ENCODE peak calls at places on chromosome 16, in six cellular contexts. Y, E, V, J, Z and G are unnamed samples. For H3K9me3, the result is how much of the 10 kb centered on the place peaks cover.

GRCh38 chr16:46706642-46707041 is 17.2 kb downstream of the ORC6 start:
- DNase-seq in Y (no peak), E (no peak), V (no peak), J (no peak), Z (no peak), G (no peak)

GRCh38 chr16:17829826-17830225 is 359.1 kb upstream of the XYLT1 start:
- DNase-seq in Y (no peak), E (no peak), V (no peak), J (no peak), Z (no peak), G (no peak)

GRCh38 chr16:87582221-87582965 is 19.9 kb upstream of the JPH3 start:
- DNase-seq in Y (no peak), E (peak), V (no peak), J (peak), Z (peak), G (no peak)

GRCh38 chr16:23785842-23786241 is 31.0 kb downstream of the CHP2 start:
- DNase-seq in Y (no peak), E (no peak), V (no peak), J (no peak), Z (no peak), G (no peak)

GRCh38 chr16:88957887-88958577 is 19.0 kb downstream of the CBFA2T3 start:
- DNase-seq in Y (no peak), E (no peak), V (no peak), J (peak), Z (peak), G (no peak)

GRCh38 chr16:8103649-8104289 is 486.5 kb downstream of the TMEM114 start:
- DNase-seq in Y (no peak), E (no peak), V (no peak), J (no peak), Z (no peak), G (no peak)

GRCh38 chr16:64951681-64952080 is 170.2 kb downstream of the CDH11 start:
- DNase-seq in Y (no peak), E (no peak), V (no peak), J (no peak), Z (no peak), G (no peak)

GRCh38 chr16:12575288-12575687 is 228.4 kb downstream of the CPPED1 start:
- DNase-seq in Y (no peak), E (no peak), V (no peak), J (no peak), Z (no peak), G (no peak)

GRCh38 chr16:77873066-77873465 is 84.7 kb downstream of the VAT1L start:
- DNase-seq in Y (no peak), E (no peak), V (no peak), J (no peak), Z (no peak), G (no peak)

GRCh38 chr16:66130296-66130910 is 236.1 kb upstream of the CDH5 start:
- DNase-seq in Y (no peak), E (no peak), V (no peak), J (no peak), Z (no peak), G (no peak)

GRCh38 chr16:24993722-24994686 is 21.2 kb downstream of the ARHGAP17 start:
- DNase-seq in Y (no peak), E (no peak), V (peak), J (no peak), Z (no peak), G (no peak)

GRCh38 chr16:30997887-30998711 is 12.3 kb downstream of the STX1B start:
- DNase-seq in Y (no peak), E (no peak), V (peak), J (no peak), Z (no peak), G (no peak)

GRCh38 chr16:87352818-87353217 is 30.8 kb downstream of the FBXO31 start:
- DNase-seq in Y (no peak), E (no peak), V (no peak), J (peak), Z (no peak), G (no peak)

GRCh38 chr16:88710556-88710955 is 4.3 kb downstream of the CTU2 start:
- DNase-seq in Y (no peak), E (no peak), V (no peak), J (no peak), Z (no peak), G (no peak)

GRCh38 chr16:54239441-54239840 is 47.1 kb downstream of the IRX3 start:
- DNase-seq in Y (no peak), E (peak), V (no peak), J (no peak), Z (peak), G (no peak)

GRCh38 chr16:89688395-89688794 is 1.9 kb downstream of the CDK10 start:
- DNase-seq in Y (no peak), E (no peak), V (peak), J (no peak), Z (no peak), G (no peak)

GRCh38 chr16:4157376-4157825 is 41.2 kb upstream of the ADCY9 start:
- DNase-seq in Y (no peak), E (no peak), V (peak), J (no peak), Z (no peak), G (no peak)

GRCh38 chr16:13936596-13937081 is 16.7 kb downstream of the ERCC4 start:
- DNase-seq in Y (no peak), E (peak), V (peak), J (no peak), Z (peak), G (no peak)

GRCh38 chr16:47008174-47008573 is 34.7 kb upstream of the DNAJA2 start:
- DNase-seq in Y (no peak), E (no peak), V (no peak), J (no peak), Z (no peak), G (no peak)

GRCh38 chr16:72475688-72476087 is 303.7 kb upstream of the PMFBP1 start:
- DNase-seq in Y (no peak), E (no peak), V (no peak), J (no peak), Z (no peak), G (no peak)

GRCh38 chr16:4962716-4963115 is 4.6 kb downstream of the SEC14L5 start:
- DNase-seq in Y (no peak), E (no peak), V (no peak), J (no peak), Z (no peak), G (no peak)

GRCh38 chr16:15894571-15895358 is 6.4 kb upstream of the CEP20 start:
- DNase-seq in Y (no peak), E (no peak), V (no peak), J (no peak), Z (no peak), G (no peak)

GRCh38 chr16:88645941-88646340 is 4.9 kb downstream of the CYBA start:
- DNase-seq in Y (no peak), E (no peak), V (no peak), J (peak), Z (no peak), G (no peak)

GRCh38 chr16:17775061-17775460 is 304.3 kb upstream of the XYLT1 start:
- DNase-seq in Y (no peak), E (no peak), V (no peak), J (no peak), Z (no peak), G (no peak)

GRCh38 chr16:9297437-9298113 is 206.1 kb downstream of the HAPSTR1 start:
- DNase-seq in Y (no peak), E (peak), V (peak), J (no peak), Z (no peak), G (no peak)
- TF ChIP-seq CTCF in Y (no peak), E (peak), V (peak), J (peak), Z (peak), G (no peak)

GRCh38 chr16:75072239-75072947 is 44.2 kb downstream of the LDHD start:
- DNase-seq in Y (no peak), E (no peak), V (no peak), J (no peak), Z (no peak), G (no peak)

GRCh38 chr16:75075688-75076268 is 40.8 kb downstream of the LDHD start:
- DNase-seq in Y (no peak), E (no peak), V (no peak), J (no peak), Z (no peak), G (no peak)

GRCh38 chr16:75074920-75075687 is 41.5 kb downstream of the LDHD start:
- DNase-seq in Y (peak), E (no peak), V (no peak), J (peak), Z (peak), G (peak)

GRCh38 chr16:75073551-75074414 is 42.8 kb downstream of the LDHD start:
- DNase-seq in Y (no peak), E (no peak), V (no peak), J (no peak), Z (no peak), G (no peak)

DNA sequence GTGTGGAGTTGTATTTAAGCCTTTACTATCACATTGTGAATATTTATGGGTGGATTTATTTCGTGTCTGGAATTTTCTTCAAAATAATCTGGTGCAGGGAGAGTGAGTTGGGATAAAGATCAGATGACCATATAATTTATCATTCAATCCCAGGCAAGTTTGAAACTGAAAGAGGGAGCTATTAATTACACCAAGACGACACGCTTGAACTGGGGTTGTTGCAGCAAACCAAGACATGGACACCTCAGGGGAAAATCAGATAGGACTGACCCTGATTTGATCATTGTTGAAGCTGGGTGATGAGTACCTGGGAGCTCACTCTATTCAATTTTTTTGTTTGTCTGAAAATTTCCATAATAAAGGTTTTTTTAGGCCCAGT is 42.2 kb downstream of the LDHD start:
- DNase-seq in Y (no peak), E (no peak), V (no peak), J (no peak), Z (no peak), G (no peak)
- H3K27ac ChIP-seq in Y (no peak), E (no peak), V (no peak), J (no peak), Z (peak), G (no peak)

DNA sequence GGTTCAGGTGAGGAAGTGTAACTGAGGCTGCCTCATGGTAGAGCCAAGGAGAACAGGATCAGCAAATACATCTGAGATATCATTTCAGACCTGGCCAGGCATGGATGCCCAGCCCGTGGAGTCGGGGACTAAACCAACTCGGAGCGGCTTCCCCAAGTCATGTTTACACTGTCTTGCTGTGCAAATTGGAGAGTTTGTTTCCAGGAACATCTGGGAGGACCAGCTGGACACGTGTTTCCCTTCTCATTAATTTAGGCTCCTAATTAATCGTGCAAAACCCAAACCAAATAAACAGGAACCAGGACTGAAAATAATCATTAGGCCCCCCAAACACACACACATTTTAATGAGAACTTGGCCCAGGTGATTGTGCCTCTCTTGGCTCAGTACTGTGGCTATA is 70.9 kb upstream of the SALL1 start:
- DNase-seq in Y (no peak), E (no peak), V (no peak), J (no peak), Z (no peak), G (no peak)
- H3K9me3 ChIP-seq in Y (under half), E (under half), V (under half), J (under half), Z (under half), G (under half)

GRCh38 chr16:84455031-84455430 is 49.4 kb downstream of the MEAK7 start:
- DNase-seq in Y (no peak), E (no peak), V (no peak), J (no peak), Z (no peak), G (no peak)
- TF ChIP-seq CTCF in Y (no peak), E (no peak), V (no peak), J (no peak), Z (no peak), G (no peak)

DNA sequence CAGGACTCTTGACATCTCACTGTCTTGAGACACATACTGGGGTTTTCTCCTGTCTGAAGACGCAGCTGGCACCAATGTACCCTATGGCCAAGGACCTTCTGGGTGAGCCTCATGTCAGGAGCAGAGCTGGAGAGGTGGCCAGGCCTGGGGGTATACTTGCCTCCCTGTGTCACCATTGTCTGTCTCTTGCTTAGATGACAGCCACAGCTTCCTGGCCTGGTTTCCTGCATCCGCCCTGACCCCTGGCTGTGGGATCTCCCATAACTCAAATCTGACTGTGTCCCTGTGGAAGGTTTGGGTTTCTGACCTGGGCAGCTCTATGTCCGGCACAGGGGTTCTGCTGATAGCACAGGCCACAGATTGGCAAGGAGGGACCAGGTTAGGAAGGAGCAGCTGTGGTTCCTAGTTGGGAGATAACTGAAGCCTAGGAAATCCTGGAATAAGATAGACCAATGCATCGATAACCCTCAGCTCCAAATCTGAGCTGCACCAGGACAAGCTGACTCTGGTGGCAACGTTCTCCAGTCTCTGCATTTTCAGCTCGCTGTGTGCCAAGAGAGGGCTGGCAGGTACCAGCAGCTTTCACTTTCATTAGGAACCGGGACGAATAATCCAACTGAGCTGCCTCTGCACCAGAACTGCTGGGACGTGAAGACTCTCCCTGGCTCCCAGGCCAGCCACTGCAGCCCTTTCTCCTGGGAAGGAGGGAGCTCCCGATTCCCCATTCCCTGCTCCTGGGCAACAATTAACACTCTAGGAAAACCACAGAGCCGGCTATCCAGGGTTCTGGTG is 5.0 kb downstream of the DEXI start:
- DNase-seq in Y (no peak), E (no peak), V (no peak), J (no peak), Z (peak), G (no peak)
- H3K27ac ChIP-seq in Y (no peak), E (peak), V (no peak), J (peak), Z (peak), G (peak)

DNA sequence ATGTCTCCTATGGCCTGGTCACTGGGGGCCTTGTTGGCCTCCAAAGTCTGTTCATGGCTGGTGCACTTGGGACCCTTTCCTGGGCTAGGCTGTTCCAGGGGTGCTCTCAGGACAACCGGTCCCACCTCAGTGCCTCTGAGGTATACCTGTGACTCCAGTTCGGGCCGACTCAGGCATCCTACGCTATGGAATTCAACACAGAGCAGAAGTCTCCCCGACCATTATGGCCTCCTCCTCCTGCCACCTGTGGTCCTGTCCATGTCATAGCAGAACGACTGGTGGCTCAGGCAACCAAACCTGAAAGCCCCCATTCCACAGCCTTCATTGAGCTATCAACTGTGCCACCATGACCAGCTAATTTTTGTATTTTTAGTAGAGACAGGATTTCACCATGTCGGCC is 8.5 kb upstream of the PSMD7 start:
- DNase-seq in Y (no peak), E (no peak), V (no peak), J (no peak), Z (no peak), G (no peak)
- H3K9me3 ChIP-seq in Y (under half), E (under half), V (under half), J (under half), Z (under half), G (under half)

DNA sequence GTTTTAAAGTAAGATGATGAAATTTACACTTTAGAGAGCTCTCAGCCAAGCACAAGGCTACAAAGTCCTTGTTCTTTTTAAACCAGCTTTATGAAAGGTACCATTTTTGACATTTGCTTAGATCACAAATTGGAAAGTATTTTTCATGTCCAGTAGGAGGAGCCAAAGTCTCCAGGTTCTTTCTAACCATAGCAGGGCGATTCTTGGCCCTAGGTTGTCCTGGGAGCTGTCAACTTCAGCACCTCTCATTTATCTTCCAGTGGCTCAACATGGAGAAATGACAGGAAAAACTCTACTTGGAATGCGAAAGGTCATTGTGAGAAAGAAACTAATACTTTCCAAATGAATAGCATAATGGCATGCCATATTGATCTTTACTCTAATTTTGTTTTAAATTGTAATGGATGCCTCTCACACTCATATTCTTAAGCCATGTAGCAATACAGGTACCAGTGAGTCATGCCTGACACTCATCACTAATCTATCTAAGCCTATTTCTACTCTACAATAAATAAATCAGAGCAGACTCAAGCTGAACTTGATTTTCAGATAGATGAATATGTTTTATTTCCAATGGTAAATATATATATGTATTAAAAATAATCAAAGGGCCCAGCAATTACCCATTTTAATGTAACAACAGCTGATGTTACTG is 919.1 kb upstream of the EEF2KMT start:
- DNase-seq in Y (no peak), E (no peak), V (peak), J (no peak), Z (no peak), G (no peak)
- TF ChIP-seq CTCF in Y (no peak), E (no peak), V (peak), J (no peak), Z (no peak), G (peak)

GRCh38 chr16:1941924-1942809 is 832 bp downstream of the MSRB1 start:
- DNase-seq in Y (no peak), E (no peak), V (no peak), J (no peak), Z (no peak), G (no peak)
- H3K27ac ChIP-seq in Y (no peak), E (peak), V (peak), J (peak), Z (peak), G (peak)

GRCh38 chr16:10447289-10447688 is 61.4 kb downstream of the ATF7IP2 start:
- DNase-seq in Y (no peak), E (no peak), V (no peak), J (no peak), Z (no peak), G (no peak)
- H3K9me3 ChIP-seq in Y (under half), E (under half), V (under half), J (half or more), Z (under half), G (half or more)

GRCh38 chr16:69565611-69566436 is at the start of gene NFAT5:
- DNase-seq in Y (peak), E (peak), V (peak), J (peak), Z (peak), G (peak)
- TF ChIP-seq CTCF in Y (no peak), E (no peak), V (peak), J (no peak), Z (peak), G (no peak)